ENCODE peak calls at places on chromosome 16, in five cellular contexts. One of them, this sample, is unnamed.

GRCh38 chr16:1019934-1020305 is 38.4 kb downstream of the SOX8 start:
- DNase-seq in skeletal muscle cell: no peak
- DNase-seq in mesendoderm: no peak
- DNase-seq in HTR-8/SVneo: no peak
- DNase-seq in activated CD8-positive, alpha-beta memory T cell treated with anti-CD3 and anti-CD28 coated beads for 1 hour: no peak
- DNase-seq in this sample: no peak

GRCh38 chr16:58628845-58629680 is 563 bp downstream of the CNOT1 start:
- DNase-seq in HTR-8/SVneo: no peak
- DNase-seq in skeletal muscle cell: no peak
- DNase-seq in mesendoderm: peak
- DNase-seq in activated CD8-positive, alpha-beta memory T cell treated with anti-CD3 and anti-CD28 coated beads for 1 hour: peak
- DNase-seq in this sample: peak

GRCh38 chr16:86978445-86979030 is 338.7 kb downstream of the C16orf95 start:
- DNase-seq in skeletal muscle cell: no peak
- DNase-seq in mesendoderm: no peak
- DNase-seq in activated CD8-positive, alpha-beta memory T cell treated with anti-CD3 and anti-CD28 coated beads for 1 hour: no peak
- DNase-seq in HTR-8/SVneo: no peak
- DNase-seq in this sample: no peak

GRCh38 chr16:79810449-79811189 is 210.1 kb upstream of the MAF start:
- DNase-seq in activated CD8-positive, alpha-beta memory T cell treated with anti-CD3 and anti-CD28 coated beads for 1 hour: no peak
- DNase-seq in skeletal muscle cell: no peak
- DNase-seq in HTR-8/SVneo: no peak
- DNase-seq in mesendoderm: peak
- DNase-seq in this sample: no peak

GRCh38 chr16:64468515-64469090 is 653.3 kb downstream of the CDH11 start:
- DNase-seq in HTR-8/SVneo: no peak
- DNase-seq in activated CD8-positive, alpha-beta memory T cell treated with anti-CD3 and anti-CD28 coated beads for 1 hour: no peak
- DNase-seq in skeletal muscle cell: no peak
- DNase-seq in mesendoderm: peak
- DNase-seq in this sample: no peak

GRCh38 chr16:6573577-6573976 is 759.1 kb upstream of the RBFOX1 start:
- DNase-seq in HTR-8/SVneo: no peak
- DNase-seq in skeletal muscle cell: no peak
- DNase-seq in mesendoderm: peak
- DNase-seq in activated CD8-positive, alpha-beta memory T cell treated with anti-CD3 and anti-CD28 coated beads for 1 hour: no peak
- DNase-seq in this sample: peak

GRCh38 chr16:4053663-4054479 is 62.4 kb downstream of the ADCY9 start:
- DNase-seq in skeletal muscle cell: no peak
- DNase-seq in mesendoderm: no peak
- DNase-seq in HTR-8/SVneo: no peak
- DNase-seq in activated CD8-positive, alpha-beta memory T cell treated with anti-CD3 and anti-CD28 coated beads for 1 hour: no peak
- DNase-seq in this sample: no peak

GRCh38 chr16:54936086-54936978 is 5.7 kb downstream of the IRX5 start:
- DNase-seq in HTR-8/SVneo: no peak
- DNase-seq in activated CD8-positive, alpha-beta memory T cell treated with anti-CD3 and anti-CD28 coated beads for 1 hour: no peak
- DNase-seq in mesendoderm: peak
- DNase-seq in skeletal muscle cell: no peak
- DNase-seq in this sample: peak

GRCh38 chr16:23578096-23578830 is 17.9 kb downstream of the NDUFAB1 start:
- DNase-seq in skeletal muscle cell: no peak
- DNase-seq in mesendoderm: no peak
- DNase-seq in HTR-8/SVneo: no peak
- DNase-seq in activated CD8-positive, alpha-beta memory T cell treated with anti-CD3 and anti-CD28 coated beads for 1 hour: no peak
- DNase-seq in this sample: no peak

GRCh38 chr16:86723699-86724098 is 145.3 kb downstream of the FOXL1 start:
- DNase-seq in skeletal muscle cell: no peak
- DNase-seq in activated CD8-positive, alpha-beta memory T cell treated with anti-CD3 and anti-CD28 coated beads for 1 hour: no peak
- DNase-seq in HTR-8/SVneo: no peak
- DNase-seq in mesendoderm: peak
- DNase-seq in this sample: peak

GRCh38 chr16:6193718-6194117 is 1096.1 kb upstream of the EEF2KMT start:
- DNase-seq in HTR-8/SVneo: no peak
- DNase-seq in mesendoderm: peak
- DNase-seq in skeletal muscle cell: no peak
- DNase-seq in activated CD8-positive, alpha-beta memory T cell treated with anti-CD3 and anti-CD28 coated beads for 1 hour: no peak
- DNase-seq in this sample: peak

GRCh38 chr16:10992797-10993196 is 48.4 kb downstream of the CLEC16A start:
- DNase-seq in mesendoderm: peak
- DNase-seq in HTR-8/SVneo: peak
- DNase-seq in activated CD8-positive, alpha-beta memory T cell treated with anti-CD3 and anti-CD28 coated beads for 1 hour: no peak
- DNase-seq in skeletal muscle cell: peak
- DNase-seq in this sample: no peak

GRCh38 chr16:854808-855410 is 54.4 kb upstream of the GNG13 start:
- DNase-seq in activated CD8-positive, alpha-beta memory T cell treated with anti-CD3 and anti-CD28 coated beads for 1 hour: no peak
- DNase-seq in skeletal muscle cell: no peak
- DNase-seq in HTR-8/SVneo: no peak
- DNase-seq in mesendoderm: no peak
- DNase-seq in this sample: no peak

GRCh38 chr16:28822520-28823290 is at the start of gene ATXN2L:
- DNase-seq in mesendoderm: peak
- DNase-seq in skeletal muscle cell: peak
- DNase-seq in activated CD8-positive, alpha-beta memory T cell treated with anti-CD3 and anti-CD28 coated beads for 1 hour: peak
- DNase-seq in HTR-8/SVneo: peak
- DNase-seq in this sample: peak

GRCh38 chr16:19389246-19389645 is 28.4 kb upstream of the TMC5 start:
- DNase-seq in HTR-8/SVneo: peak
- DNase-seq in mesendoderm: peak
- DNase-seq in skeletal muscle cell: no peak
- DNase-seq in activated CD8-positive, alpha-beta memory T cell treated with anti-CD3 and anti-CD28 coated beads for 1 hour: peak
- DNase-seq in this sample: peak

GRCh38 chr16:62021295-62021694 is 14.9 kb downstream of the CDH8 start:
- DNase-seq in mesendoderm: no peak
- DNase-seq in skeletal muscle cell: no peak
- DNase-seq in activated CD8-positive, alpha-beta memory T cell treated with anti-CD3 and anti-CD28 coated beads for 1 hour: no peak
- DNase-seq in HTR-8/SVneo: no peak
- DNase-seq in this sample: no peak

GRCh38 chr16:70608516-70608915 is 37.8 kb upstream of the IL34 start:
- DNase-seq in activated CD8-positive, alpha-beta memory T cell treated with anti-CD3 and anti-CD28 coated beads for 1 hour: no peak
- DNase-seq in mesendoderm: no peak
- DNase-seq in skeletal muscle cell: no peak
- DNase-seq in HTR-8/SVneo: no peak
- DNase-seq in this sample: no peak

GRCh38 chr16:84090212-84090611 is 26.5 kb downstream of the MBTPS1 start:
- DNase-seq in HTR-8/SVneo: no peak
- DNase-seq in skeletal muscle cell: no peak
- DNase-seq in mesendoderm: no peak
- DNase-seq in activated CD8-positive, alpha-beta memory T cell treated with anti-CD3 and anti-CD28 coated beads for 1 hour: no peak
- DNase-seq in this sample: no peak

GRCh38 chr16:23232806-23233205 is 50.3 kb downstream of the SCNN1G start:
- DNase-seq in HTR-8/SVneo: no peak
- DNase-seq in mesendoderm: no peak
- DNase-seq in skeletal muscle cell: no peak
- DNase-seq in activated CD8-positive, alpha-beta memory T cell treated with anti-CD3 and anti-CD28 coated beads for 1 hour: no peak
- DNase-seq in this sample: no peak

GRCh38 chr16:67517661-67518423 is 10.8 kb upstream of the RIPOR1 start:
- DNase-seq in HTR-8/SVneo: no peak
- DNase-seq in mesendoderm: no peak
- DNase-seq in skeletal muscle cell: no peak
- DNase-seq in activated CD8-positive, alpha-beta memory T cell treated with anti-CD3 and anti-CD28 coated beads for 1 hour: no peak
- DNase-seq in this sample: no peak

GRCh38 chr16:11198375-11198774 is 57.6 kb downstream of the SOCS1 start:
- DNase-seq in skeletal muscle cell: no peak
- DNase-seq in HTR-8/SVneo: no peak
- DNase-seq in mesendoderm: no peak
- DNase-seq in activated CD8-positive, alpha-beta memory T cell treated with anti-CD3 and anti-CD28 coated beads for 1 hour: no peak
- DNase-seq in this sample: no peak

GRCh38 chr16:69311533-69312388 is 611 bp downstream of the VPS4A start:
- DNase-seq in mesendoderm: peak
- DNase-seq in activated CD8-positive, alpha-beta memory T cell treated with anti-CD3 and anti-CD28 coated beads for 1 hour: peak
- DNase-seq in skeletal muscle cell: no peak
- DNase-seq in HTR-8/SVneo: peak
- DNase-seq in this sample: peak

This sample was measured in neural progenitor cell.